ENCODE peak calls at places on chromosome 2, in seven cellular contexts. U, L, O, V, R, I and Z are unnamed samples.

GRCh38 chr2:215060851-215061541 is 77.4 kb downstream of the ABCA12 start:
- DNase-seq in U (no peak), L (no peak), O (no peak), V (no peak), R (no peak), I (no peak), Z (no peak)

GRCh38 chr2:121120411-121120810 is 164.6 kb downstream of the TFCP2L1 start:
- DNase-seq in U (no peak), L (no peak), O (no peak), V (no peak), R (no peak), I (no peak), Z (no peak)

GRCh38 chr2:105339414-105339813 is 2.1 kb downstream of the C2orf49 start:
- DNase-seq in U (no peak), L (no peak), O (no peak), V (no peak), R (no peak), I (no peak), Z (no peak)

GRCh38 chr2:201798252-201798918 is 8.0 kb upstream of the CDK15 start:
- DNase-seq in U (no peak), L (peak), O (peak), V (peak), R (no peak), I (peak), Z (no peak)

GRCh38 chr2:133602538-133602937 is 34.3 kb upstream of the NCKAP5 start:
- DNase-seq in U (no peak), L (no peak), O (no peak), V (peak), R (no peak), I (no peak), Z (no peak)

GRCh38 chr2:158507141-158507540 is 50.4 kb downstream of the PKP4 start:
- DNase-seq in U (no peak), L (no peak), O (no peak), V (no peak), R (no peak), I (no peak), Z (no peak)

GRCh38 chr2:120722603-120723421 is 12.9 kb upstream of the GLI2 start:
- DNase-seq in U (no peak), L (peak), O (no peak), V (peak), R (no peak), I (peak), Z (no peak)

GRCh38 chr2:21468609-21469008 is 344.8 kb downstream of the TDRD15 start:
- DNase-seq in U (no peak), L (no peak), O (no peak), V (no peak), R (no peak), I (no peak), Z (no peak)

GRCh38 chr2:17148298-17149228 is 369.7 kb downstream of the RAD51AP2 start:
- DNase-seq in U (no peak), L (peak), O (no peak), V (peak), R (no peak), I (peak), Z (no peak)

GRCh38 chr2:127107622-127107999 is 657 bp upstream of the BIN1 start:
- DNase-seq in U (no peak), L (peak), O (no peak), V (peak), R (no peak), I (peak), Z (peak)

GRCh38 chr2:153394247-153394646 is 84.3 kb downstream of the RPRM start:
- DNase-seq in U (no peak), L (no peak), O (no peak), V (no peak), R (no peak), I (no peak), Z (no peak)

GRCh38 chr2:174634130-174635014 is 36.8 kb upstream of the WIPF1 start:
- DNase-seq in U (no peak), L (peak), O (no peak), V (peak), R (peak), I (no peak), Z (no peak)

GRCh38 chr2:26344581-26345283 is 1.2 kb upstream of the SELENOI start:
- DNase-seq in U (no peak), L (peak), O (no peak), V (peak), R (no peak), I (peak), Z (no peak)

GRCh38 chr2:8456149-8457091 is 225.4 kb upstream of the ID2 start:
- DNase-seq in U (no peak), L (no peak), O (no peak), V (no peak), R (peak), I (no peak), Z (peak)

GRCh38 chr2:69046221-69046662 is 33.3 kb downstream of the ANTXR1 start:
- DNase-seq in U (no peak), L (peak), O (peak), V (peak), R (no peak), I (peak), Z (no peak)

GRCh38 chr2:98795903-98796676 is 65.2 kb upstream of the MGAT4A start:
- DNase-seq in U (no peak), L (no peak), O (no peak), V (no peak), R (no peak), I (peak), Z (no peak)

GRCh38 chr2:148527488-148528340 is 116.8 kb upstream of the EPC2 start:
- DNase-seq in U (no peak), L (peak), O (no peak), V (no peak), R (no peak), I (no peak), Z (no peak)

GRCh38 chr2:42967959-42968674 is 175.7 kb upstream of the HAAO start:
- DNase-seq in U (no peak), L (peak), O (no peak), V (peak), R (no peak), I (no peak), Z (peak)

GRCh38 chr2:10377747-10378085 is 70.4 kb downstream of the ODC1 start:
- DNase-seq in U (no peak), L (no peak), O (no peak), V (no peak), R (no peak), I (no peak), Z (no peak)

GRCh38 chr2:17879137-17879912 is 858 bp downstream of the KCNS3 start:
- DNase-seq in U (no peak), L (peak), O (no peak), V (peak), R (no peak), I (peak), Z (peak)

GRCh38 chr2:30948120-30948519 is 140.9 kb upstream of the CAPN13 start:
- DNase-seq in U (no peak), L (no peak), O (no peak), V (no peak), R (no peak), I (no peak), Z (no peak)

GRCh38 chr2:135076556-135076955 is 24.5 kb downstream of the RAB3GAP1 start:
- DNase-seq in U (no peak), L (no peak), O (no peak), V (no peak), R (no peak), I (no peak), Z (no peak)

GRCh38 chr2:108918156-108918845 is 70.7 kb downstream of the EDAR start:
- DNase-seq in U (no peak), L (no peak), O (no peak), V (no peak), R (no peak), I (no peak), Z (peak)

GRCh38 chr2:5250482-5250881 is 441.7 kb upstream of the SOX11 start:
- DNase-seq in U (no peak), L (peak), O (no peak), V (no peak), R (no peak), I (no peak), Z (no peak)

GRCh38 chr2:165016772-165017411 is 61.6 kb upstream of the SLC38A11 start:
- DNase-seq in U (peak), L (peak), O (peak), V (peak), R (no peak), I (peak), Z (no peak)

GRCh38 chr2:241865957-241866858 is 3.3 kb upstream of the RTP5 start:
- DNase-seq in U (no peak), L (peak), O (no peak), V (no peak), R (no peak), I (peak), Z (no peak)

GRCh38 chr2:109447811-109448210 is 166.0 kb downstream of the SEPTIN10 start:
- DNase-seq in U (no peak), L (no peak), O (no peak), V (no peak), R (no peak), I (no peak), Z (peak)

GRCh38 chr2:17735864-17736263 is 17.7 kb downstream of the SMC6 start:
- DNase-seq in U (no peak), L (no peak), O (no peak), V (no peak), R (no peak), I (no peak), Z (no peak)

GRCh38 chr2:84493494-84493893 is 22.8 kb upstream of the DNAH6 start:
- DNase-seq in U (no peak), L (peak), O (no peak), V (peak), R (no peak), I (peak), Z (no peak)

GRCh38 chr2:224405841-224406370 is 4.0 kb upstream of the FAM124B start:
- DNase-seq in U (no peak), L (no peak), O (no peak), V (no peak), R (no peak), I (no peak), Z (no peak)

GRCh38 chr2:178277741-178278197 is 83.5 kb downstream of the OSBPL6 start:
- DNase-seq in U (no peak), L (peak), O (no peak), V (no peak), R (no peak), I (no peak), Z (no peak)